ENCODE peak calls at places on chromosomes 7 and 10, in eight cellular contexts. H, B, L, A, V, O, J and X are unnamed samples.

GRCh38 chr10:110456523-110457091 is 41.1 kb upstream of the DUSP5 start:
- DNase-seq in V (no peak), J (peak; percentile 77), L (no peak), O (no peak), B (no peak), H (peak; percentile 65), A (no peak), X (no peak)

GRCh38 chr7:123115331-123115730 is 84.4 kb downstream of the SLC13A1 start:
- DNase-seq in B (no peak), A (no peak), V (no peak), O (no peak), L (no peak), H (no peak), J (no peak), X (no peak)

GRCh38 chr10:119505588-119506315 is 36.8 kb downstream of the RGS10 start:
- DNase-seq in O (no peak), J (no peak), V (no peak), L (no peak), B (no peak), H (no peak), A (no peak), X (no peak)

GRCh38 chr7:121337398-121337797 is 8.6 kb downstream of the WNT16 start:
- DNase-seq in V (no peak), H (no peak), J (peak; percentile 29), A (no peak), B (no peak), O (no peak), L (no peak), X (no peak)

GRCh38 chr10:14163374-14164125 is 167.2 kb downstream of the FRMD4A start:
- DNase-seq in B (no peak), H (no peak), V (no peak), O (no peak), J (no peak), L (no peak), A (no peak), X (no peak)

GRCh38 chr10:79293841-79294705 is 53.2 kb upstream of the PPIF start:
- DNase-seq in H (no peak), O (no peak), A (no peak), L (no peak), V (no peak), B (no peak), J (peak; percentile 84), X (no peak)

GRCh38 chr10:73065441-73065840 is 31.2 kb downstream of the P4HA1 start:
- DNase-seq in A (no peak), V (no peak), J (no peak), L (no peak), B (no peak), O (no peak), H (no peak), X (no peak)

GRCh38 chr7:73869011-73869785 is 8.2 kb downstream of the TMEM270 start:
- DNase-seq in H (no peak), V (no peak), O (no peak), J (no peak), B (no peak), L (no peak), A (no peak), X (no peak)

GRCh38 chr10:4765428-4765827 is 60.6 kb upstream of the AKR1E2 start:
- DNase-seq in B (no peak), L (no peak), A (no peak), H (no peak), O (no peak), J (no peak), V (no peak), X (no peak)

GRCh38 chr7:47771301-47771989 is 176.8 kb downstream of the PKD1L1 start:
- DNase-seq in V (no peak), B (no peak), H (peak; percentile 78), J (no peak), A (no peak), L (no peak), O (no peak), X (no peak)

GRCh38 chr10:3972460-3973366 is 187.7 kb upstream of the KLF6 start:
- DNase-seq in V (no peak), A (no peak), L (no peak), B (no peak), H (no peak), J (no peak), O (no peak), X (no peak)

GRCh38 chr7:128805225-128805624 is 13.5 kb downstream of the CCDC136 start:
- DNase-seq in B (no peak), O (no peak), L (no peak), H (no peak), J (no peak), A (no peak), V (no peak), X (no peak)

GRCh38 chr7:105810556-105810955 is 65.8 kb downstream of the ATXN7L1 start:
- DNase-seq in L (no peak), A (no peak), H (no peak), J (no peak), O (no peak), V (no peak), B (no peak), X (no peak)

GRCh38 chr10:100006241-100006886 is 3.4 kb downstream of the DNMBP start:
- DNase-seq in J (peak; percentile 98), B (no peak), V (peak; percentile 66), A (no peak), O (no peak), L (peak; percentile 93), H (peak; percentile 85), X (peak; percentile 85)

GRCh38 chr10:49260636-49261296 is 38.2 kb upstream of the C10orf71 start:
- DNase-seq in O (no peak), H (no peak), J (no peak), B (no peak), A (no peak), L (no peak), V (no peak), X (no peak)

GRCh38 chr7:25180946-25181345 is 47.3 kb downstream of the NPVF start:
- DNase-seq in O (no peak), J (no peak), V (no peak), B (no peak), L (no peak), A (no peak), H (peak; percentile 34), X (no peak)

GRCh38 chr10:110405401-110405800 is 92.3 kb upstream of the DUSP5 start:
- DNase-seq in J (no peak), O (no peak), L (no peak), B (no peak), V (no peak), H (no peak), A (no peak), X (no peak)

GRCh38 chr10:30701471-30702173 is 72.1 kb upstream of the LYZL2 start:
- DNase-seq in O (no peak), B (no peak), L (no peak), J (no peak), A (no peak), V (no peak), H (peak; percentile 57), X (no peak)

DNA sequence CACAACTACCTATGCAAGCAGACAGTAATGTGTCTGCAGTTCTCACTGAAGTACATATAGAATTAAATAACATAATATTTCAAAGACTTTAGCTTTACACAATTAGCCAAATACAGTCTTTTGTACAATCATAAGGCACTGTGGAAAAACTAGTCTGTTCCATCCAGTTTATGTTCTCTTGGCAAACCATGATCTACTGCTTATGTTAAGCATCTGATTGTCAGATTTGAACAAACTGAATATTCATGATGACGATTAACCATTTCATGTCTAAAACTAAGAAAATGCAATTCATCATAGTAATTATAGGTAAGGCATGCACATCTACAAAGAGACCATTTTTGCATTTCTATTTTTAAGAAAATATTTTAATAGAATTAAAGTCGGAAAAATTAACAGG is 802 bp downstream of the SEMA3A start:
- DNase-seq in H (no peak), A (no peak), L (no peak), J (peak; percentile 50), O (no peak), V (no peak), B (no peak), X (no peak)
- H3K4me3 ChIP-seq in H (peak overlapping the region; percentile 69), A (peak overlapping the region; percentile 64), L (peak overlapping the region; percentile 58), J (peak overlapping the region; percentile 66), O (peak overlapping the region; percentile 48), V (peak overlapping the region; percentile 77), B (no peak overlapping the region), X (peak overlapping the region; percentile 66)

DNA sequence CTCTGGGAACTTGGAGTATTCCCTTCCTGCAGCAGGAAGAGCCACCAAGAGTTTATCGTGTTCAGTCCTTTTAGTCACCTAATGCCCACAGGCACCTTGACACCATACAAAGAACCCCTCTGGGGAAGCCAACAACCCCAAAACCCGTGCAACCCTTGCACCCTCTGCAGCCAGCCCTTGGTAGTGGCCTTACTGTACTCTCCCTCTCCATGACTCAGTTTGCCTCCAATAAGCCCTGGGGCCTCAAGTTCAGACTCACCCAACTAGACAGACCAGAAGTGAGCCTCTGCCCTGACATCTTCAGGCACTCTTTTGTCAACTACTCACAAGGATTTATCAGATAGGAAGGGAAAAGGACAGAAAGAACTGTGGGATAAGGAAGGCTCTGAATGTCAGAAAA is 30.9 kb downstream of the KCNMA1 start:
- DNase-seq in V (no peak), H (no peak), O (no peak), L (no peak), J (peak; percentile 86), B (no peak), A (no peak), X (no peak)
- TF ChIP-seq CTCF in V (no peak), H (no peak), O (no peak), L (no peak), J (peak; percentile 46), B (no peak), A (no peak), X (peak; percentile 21)

GRCh38 chr7:514651-515598 is 4.7 kb downstream of the PDGFA start:
- DNase-seq in A (no peak), V (no peak), H (no peak), B (peak; percentile 81), L (no peak), O (no peak), J (peak; percentile 69), X (no peak)
- H3K4me3 ChIP-seq in A (peak overlapping the region; percentile 34), V (no peak overlapping the region), H (no peak overlapping the region), B (peak overlapping the region; percentile 100), L (no peak overlapping the region), O (peak overlapping the region; percentile 0), J (no peak overlapping the region), X (no peak overlapping the region)

GRCh38 chr10:118324140-118324539 is 18.0 kb downstream of the FAM204A start:
- DNase-seq in O (no peak), L (no peak), J (no peak), B (no peak), A (no peak), V (no peak), H (no peak), X (no peak)

DNA sequence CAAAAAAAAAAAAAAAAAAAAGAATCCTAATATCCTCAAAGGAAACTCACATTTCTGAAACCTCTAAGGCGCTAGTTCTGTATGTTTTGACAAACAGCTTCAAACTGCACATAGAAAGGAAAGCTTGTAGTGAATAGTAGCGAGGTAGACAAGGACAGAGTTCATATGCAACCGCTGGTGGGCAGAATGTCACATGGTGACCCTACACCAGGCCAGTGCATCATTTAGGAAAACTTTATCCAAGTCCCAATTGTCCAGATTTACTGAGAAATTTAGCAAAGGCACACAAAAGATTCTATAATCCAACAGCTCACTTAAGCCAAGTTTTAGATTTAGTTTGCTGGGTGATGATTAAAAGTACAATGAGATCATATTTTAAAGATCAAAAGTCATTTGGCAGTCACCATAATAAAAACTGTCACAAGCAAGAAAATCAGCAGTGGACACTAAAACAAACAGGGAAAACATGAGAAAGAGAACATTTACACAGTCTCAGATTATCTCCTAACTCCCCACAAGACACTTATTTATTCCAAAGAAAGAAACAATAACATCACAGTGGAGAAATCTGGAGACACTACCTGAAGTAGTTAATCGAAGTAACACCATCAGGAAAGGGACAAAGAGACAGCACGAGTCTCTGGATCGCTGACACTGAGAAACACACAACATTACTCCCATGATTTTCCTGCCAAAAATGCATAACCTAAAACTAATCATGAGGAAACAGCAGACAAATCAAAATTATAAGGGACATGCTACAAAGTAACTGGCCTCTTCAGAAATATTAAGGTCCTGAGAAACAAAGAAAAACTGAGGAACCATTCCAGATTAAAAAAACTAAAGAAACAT is 20.2 kb downstream of the FAM204A start:
- DNase-seq in L (no peak), B (no peak), O (no peak), H (no peak), A (no peak), V (no peak), J (no peak), X (no peak)
- TF ChIP-seq CTCF in L (no peak), B (no peak), O (no peak), H (no peak), A (no peak), V (no peak), J (no peak), X (no peak)